ENCODE peak calls at places on chromosomes 13 and 19, in eight cellular contexts. One of them, this sample, is unnamed.
A peak's percentile ranks its signal among the peaks of the same experiment; 100 is the strongest.

GRCh38 chr19:49387936-49388372 is at the start of gene KASH5:
- DNase-seq in cardiac muscle cell: no peak
- DNase-seq in breast epithelium: peak; percentile 75
- DNase-seq in body of pancreas: peak; percentile 90
- DNase-seq in uterus: peak; percentile 43
- DNase-seq in mammary epithelial cell: no peak
- DNase-seq in tibial nerve: peak; percentile 61
- DNase-seq in GM23248: no peak
- DNase-seq in this sample: peak; percentile 68

GRCh38 chr13:114122591-114123211 is 9.7 kb downstream of the RASA3 start:
- DNase-seq in cardiac muscle cell: no peak
- DNase-seq in breast epithelium: no peak
- DNase-seq in body of pancreas: no peak
- DNase-seq in uterus: no peak
- DNase-seq in mammary epithelial cell: no peak
- DNase-seq in tibial nerve: no peak
- DNase-seq in GM23248: no peak
- DNase-seq in this sample: no peak

GRCh38 chr13:107834268-107834667 is 381.1 kb downstream of the LIG4 start:
- DNase-seq in cardiac muscle cell: no peak
- DNase-seq in breast epithelium: no peak
- DNase-seq in body of pancreas: no peak
- DNase-seq in uterus: no peak
- DNase-seq in mammary epithelial cell: peak; percentile 26
- DNase-seq in tibial nerve: no peak
- DNase-seq in GM23248: peak; percentile 72
- DNase-seq in this sample: no peak

GRCh38 chr13:73300718-73301425 is 242.1 kb downstream of the KLF5 start:
- DNase-seq in cardiac muscle cell: no peak
- DNase-seq in breast epithelium: no peak
- DNase-seq in body of pancreas: no peak
- DNase-seq in uterus: no peak
- DNase-seq in mammary epithelial cell: no peak
- DNase-seq in tibial nerve: no peak
- DNase-seq in GM23248: no peak
- DNase-seq in this sample: no peak

GRCh38 chr13:86870388-86870966 is 800.7 kb upstream of the SLITRK5 start:
- DNase-seq in cardiac muscle cell: peak; percentile 22
- DNase-seq in breast epithelium: no peak
- DNase-seq in body of pancreas: no peak
- DNase-seq in uterus: no peak
- DNase-seq in mammary epithelial cell: no peak
- DNase-seq in tibial nerve: no peak
- DNase-seq in GM23248: peak; percentile 64
- DNase-seq in this sample: no peak

GRCh38 chr13:113802090-113802531 is 43.1 kb downstream of the TMEM255B start:
- DNase-seq in cardiac muscle cell: peak; percentile 58
- DNase-seq in breast epithelium: no peak
- DNase-seq in body of pancreas: no peak
- DNase-seq in uterus: peak; percentile 53
- DNase-seq in mammary epithelial cell: peak; percentile 52
- DNase-seq in tibial nerve: no peak
- DNase-seq in GM23248: peak; percentile 85
- DNase-seq in this sample: peak; percentile 98

GRCh38 chr19:17037966-17038500 is 11.4 kb upstream of the CPAMD8 start:
- DNase-seq in cardiac muscle cell: no peak
- DNase-seq in breast epithelium: no peak
- DNase-seq in body of pancreas: no peak
- DNase-seq in uterus: no peak
- DNase-seq in mammary epithelial cell: no peak
- DNase-seq in tibial nerve: no peak
- DNase-seq in GM23248: peak; percentile 20
- DNase-seq in this sample: peak; percentile 75

GRCh38 chr13:113455384-113455783 is 2.1 kb upstream of the ADPRHL1 start:
- DNase-seq in cardiac muscle cell: no peak
- DNase-seq in breast epithelium: no peak
- DNase-seq in body of pancreas: no peak
- DNase-seq in uterus: no peak
- DNase-seq in mammary epithelial cell: no peak
- DNase-seq in tibial nerve: no peak
- DNase-seq in GM23248: no peak
- DNase-seq in this sample: no peak

GRCh38 chr19:1929051-1929742 is 11.8 kb upstream of the CSNK1G2 start:
- DNase-seq in cardiac muscle cell: peak; percentile 88
- DNase-seq in breast epithelium: peak; percentile 66
- DNase-seq in body of pancreas: peak; percentile 80
- DNase-seq in uterus: peak; percentile 67
- DNase-seq in mammary epithelial cell: peak; percentile 58
- DNase-seq in tibial nerve: peak; percentile 68
- DNase-seq in GM23248: peak; percentile 89
- DNase-seq in this sample: peak; percentile 98

GRCh38 chr13:37923236-37923635 is 53.7 kb upstream of the TRPC4 start:
- DNase-seq in cardiac muscle cell: no peak
- DNase-seq in breast epithelium: no peak
- DNase-seq in body of pancreas: no peak
- DNase-seq in uterus: no peak
- DNase-seq in mammary epithelial cell: no peak
- DNase-seq in tibial nerve: no peak
- DNase-seq in GM23248: no peak
- DNase-seq in this sample: no peak

GRCh38 chr13:76890036-76890435 is 3.8 kb upstream of the KCTD12 start:
- DNase-seq in cardiac muscle cell: no peak
- DNase-seq in breast epithelium: no peak
- DNase-seq in body of pancreas: no peak
- DNase-seq in uterus: no peak
- DNase-seq in mammary epithelial cell: peak; percentile 95
- DNase-seq in tibial nerve: no peak
- DNase-seq in GM23248: peak; percentile 30
- DNase-seq in this sample: no peak

GRCh38 chr19:31666126-31666525 is 316.9 kb upstream of the TSHZ3 start:
- DNase-seq in cardiac muscle cell: no peak
- DNase-seq in breast epithelium: no peak
- DNase-seq in body of pancreas: no peak
- DNase-seq in uterus: no peak
- DNase-seq in mammary epithelial cell: peak; percentile 48
- DNase-seq in tibial nerve: no peak
- DNase-seq in GM23248: no peak
- DNase-seq in this sample: no peak

GRCh38 chr13:30873519-30873918 is 32.6 kb upstream of the MEDAG start:
- DNase-seq in cardiac muscle cell: no peak
- DNase-seq in breast epithelium: no peak
- DNase-seq in body of pancreas: no peak
- DNase-seq in uterus: no peak
- DNase-seq in mammary epithelial cell: no peak
- DNase-seq in tibial nerve: no peak
- DNase-seq in GM23248: no peak
- DNase-seq in this sample: no peak

GRCh38 chr13:60514891-60515290 is 117.9 kb downstream of the TDRD3 start:
- DNase-seq in cardiac muscle cell: no peak
- DNase-seq in breast epithelium: no peak
- DNase-seq in body of pancreas: no peak
- DNase-seq in uterus: no peak
- DNase-seq in mammary epithelial cell: no peak
- DNase-seq in tibial nerve: no peak
- DNase-seq in GM23248: no peak
- DNase-seq in this sample: no peak

GRCh38 chr19:6760606-6761005 is 6.6 kb downstream of the SH2D3A start:
- DNase-seq in cardiac muscle cell: no peak
- DNase-seq in breast epithelium: no peak
- DNase-seq in body of pancreas: no peak
- DNase-seq in uterus: no peak
- DNase-seq in mammary epithelial cell: no peak
- DNase-seq in tibial nerve: no peak
- DNase-seq in GM23248: no peak
- DNase-seq in this sample: peak; percentile 19

GRCh38 chr19:43675269-43675879 is 5.4 kb upstream of the PLAUR start:
- DNase-seq in cardiac muscle cell: no peak
- DNase-seq in breast epithelium: peak; percentile 74
- DNase-seq in body of pancreas: peak; percentile 43
- DNase-seq in uterus: no peak
- DNase-seq in mammary epithelial cell: peak; percentile 100
- DNase-seq in tibial nerve: no peak
- DNase-seq in GM23248: peak; percentile 70
- DNase-seq in this sample: no peak

GRCh38 chr19:29260477-29261317 is 47.7 kb upstream of the UQCRFS1 start:
- DNase-seq in cardiac muscle cell: peak; percentile 60
- DNase-seq in breast epithelium: no peak
- DNase-seq in body of pancreas: no peak
- DNase-seq in uterus: no peak
- DNase-seq in mammary epithelial cell: no peak
- DNase-seq in tibial nerve: no peak
- DNase-seq in GM23248: peak; percentile 28
- DNase-seq in this sample: peak; percentile 31

GRCh38 chr19:58545286-58546068 is 1.6 kb downstream of the TRIM28 start:
- DNase-seq in cardiac muscle cell: no peak
- DNase-seq in breast epithelium: no peak
- DNase-seq in body of pancreas: no peak
- DNase-seq in uterus: no peak
- DNase-seq in mammary epithelial cell: no peak
- DNase-seq in tibial nerve: no peak
- DNase-seq in GM23248: peak; percentile 47
- DNase-seq in this sample: peak; percentile 87

GRCh38 chr13:22549126-22549525 is 631.7 kb upstream of the SGCG start:
- DNase-seq in cardiac muscle cell: no peak
- DNase-seq in breast epithelium: no peak
- DNase-seq in body of pancreas: no peak
- DNase-seq in uterus: no peak
- DNase-seq in mammary epithelial cell: no peak
- DNase-seq in tibial nerve: no peak
- DNase-seq in GM23248: no peak
- DNase-seq in this sample: no peak

GRCh38 chr19:29836409-29836825 is 24.6 kb downstream of the CCNE1 start:
- DNase-seq in cardiac muscle cell: no peak
- DNase-seq in breast epithelium: no peak
- DNase-seq in body of pancreas: no peak
- DNase-seq in uterus: no peak
- DNase-seq in mammary epithelial cell: no peak
- DNase-seq in tibial nerve: no peak
- DNase-seq in GM23248: no peak
- DNase-seq in this sample: no peak

GRCh38 chr13:39599842-39600241 is 3.2 kb downstream of the LHFPL6 start:
- DNase-seq in cardiac muscle cell: no peak
- DNase-seq in breast epithelium: no peak
- DNase-seq in body of pancreas: no peak
- DNase-seq in uterus: no peak
- DNase-seq in mammary epithelial cell: no peak
- DNase-seq in tibial nerve: no peak
- DNase-seq in GM23248: peak; percentile 27
- DNase-seq in this sample: no peak
- H3K27ac ChIP-seq in cardiac muscle cell: no peak overlapping the region
- H3K27ac ChIP-seq in breast epithelium: peak overlapping the region; percentile 33
- H3K27ac ChIP-seq in body of pancreas: no peak overlapping the region
- H3K27ac ChIP-seq in uterus: peak overlapping the region; percentile 51
- H3K27ac ChIP-seq in mammary epithelial cell: no peak overlapping the region
- H3K27ac ChIP-seq in tibial nerve: peak overlapping the region; percentile 93
- H3K27ac ChIP-seq in GM23248: no peak overlapping the region
- H3K27ac ChIP-seq in this sample: peak overlapping the region; percentile 4

GRCh38 chr13:109870281-109871017 is 84.1 kb upstream of the IRS2 start:
- DNase-seq in cardiac muscle cell: no peak
- DNase-seq in breast epithelium: no peak
- DNase-seq in body of pancreas: no peak
- DNase-seq in uterus: no peak
- DNase-seq in mammary epithelial cell: no peak
- DNase-seq in tibial nerve: no peak
- DNase-seq in GM23248: no peak
- DNase-seq in this sample: no peak
- H3K4me1 ChIP-seq in cardiac muscle cell: peaks cover 13% of the 10 kb centered on the region
- H3K4me1 ChIP-seq in breast epithelium: no peaks in the 10 kb centered on the region
- H3K4me1 ChIP-seq in body of pancreas: peaks cover 54% of the 10 kb centered on the region
- H3K4me1 ChIP-seq in uterus: no peaks in the 10 kb centered on the region
- H3K4me1 ChIP-seq in mammary epithelial cell: peaks cover 3% of the 10 kb centered on the region
- H3K4me1 ChIP-seq in tibial nerve: no peaks in the 10 kb centered on the region
- H3K4me1 ChIP-seq in GM23248: peaks cover 15% of the 10 kb centered on the region
- H3K4me1 ChIP-seq in this sample: peaks cover 4% of the 10 kb centered on the region

GRCh38 chr19:10587022-10587838 is at the start of gene AP1M2:
- DNase-seq in cardiac muscle cell: no peak
- DNase-seq in breast epithelium: no peak
- DNase-seq in body of pancreas: peak; percentile 59
- DNase-seq in uterus: no peak
- DNase-seq in mammary epithelial cell: peak; percentile 61
- DNase-seq in tibial nerve: no peak
- DNase-seq in GM23248: no peak
- DNase-seq in this sample: no peak

GRCh38 chr19:10587839-10588150 is 683 bp upstream of the AP1M2 start:
- DNase-seq in cardiac muscle cell: no peak
- DNase-seq in breast epithelium: no peak
- DNase-seq in body of pancreas: no peak
- DNase-seq in uterus: no peak
- DNase-seq in mammary epithelial cell: no peak
- DNase-seq in tibial nerve: no peak
- DNase-seq in GM23248: no peak
- DNase-seq in this sample: no peak

GRCh38 chr19:10593820-10594637 is 6.9 kb upstream of the AP1M2 start:
- DNase-seq in cardiac muscle cell: no peak
- DNase-seq in breast epithelium: peak; percentile 78
- DNase-seq in body of pancreas: peak; percentile 28
- DNase-seq in uterus: no peak
- DNase-seq in mammary epithelial cell: no peak
- DNase-seq in tibial nerve: peak; percentile 75
- DNase-seq in GM23248: no peak
- DNase-seq in this sample: no peak

DNA sequence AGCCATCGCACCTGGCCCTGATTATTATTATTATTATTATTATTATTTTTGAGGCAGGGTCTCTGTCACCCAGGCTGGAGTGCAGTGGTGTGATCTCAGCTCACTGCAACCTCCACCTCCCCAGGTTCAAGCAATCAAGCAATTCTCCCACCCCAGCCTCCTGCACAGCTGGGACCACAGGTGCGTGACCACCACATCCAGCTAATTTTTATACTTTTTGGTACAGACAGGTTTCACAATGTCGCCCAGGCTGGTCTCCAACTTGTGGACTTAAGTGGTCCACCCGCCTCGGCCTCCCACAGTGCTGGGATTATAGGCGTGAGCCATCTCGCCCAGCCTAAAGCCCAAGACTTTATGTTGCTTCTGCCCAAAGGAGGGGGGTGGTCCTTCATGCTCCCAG is 6.0 kb upstream of the AP1M2 start:
- DNase-seq in cardiac muscle cell: no peak
- DNase-seq in breast epithelium: no peak
- DNase-seq in body of pancreas: no peak
- DNase-seq in uterus: no peak
- DNase-seq in mammary epithelial cell: no peak
- DNase-seq in tibial nerve: no peak
- DNase-seq in GM23248: no peak
- DNase-seq in this sample: no peak
- H3K27ac ChIP-seq in cardiac muscle cell: no peak overlapping the region
- H3K27ac ChIP-seq in breast epithelium: peak overlapping the region; percentile 76
- H3K27ac ChIP-seq in body of pancreas: peak overlapping the region; percentile 59
- H3K27ac ChIP-seq in uterus: no peak overlapping the region
- H3K27ac ChIP-seq in mammary epithelial cell: no peak overlapping the region
- H3K27ac ChIP-seq in tibial nerve: peak overlapping the region; percentile 90
- H3K27ac ChIP-seq in GM23248: no peak overlapping the region
- H3K27ac ChIP-seq in this sample: no peak overlapping the region

DNA sequence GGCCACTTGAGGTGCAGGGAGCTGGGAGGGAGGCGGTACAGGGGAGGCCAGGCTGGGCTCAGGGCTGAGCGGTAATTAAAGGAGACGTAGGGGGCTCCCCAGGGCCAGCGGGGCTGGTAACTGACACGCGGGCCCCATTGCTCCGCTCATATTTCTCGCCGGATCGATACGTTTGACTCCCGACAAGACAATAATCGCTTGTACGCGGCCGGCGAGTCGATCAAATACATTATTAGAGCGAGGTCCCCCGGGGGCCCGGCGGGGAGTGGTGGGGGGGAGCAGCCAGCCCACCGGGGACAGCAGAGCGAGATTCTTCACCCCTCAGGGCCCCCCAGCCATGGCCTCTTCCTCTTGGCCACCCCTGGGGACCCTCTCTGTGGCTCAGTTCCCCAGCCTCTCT is 2.4 kb upstream of the POU2F2 start:
- DNase-seq in cardiac muscle cell: no peak
- DNase-seq in breast epithelium: no peak
- DNase-seq in body of pancreas: no peak
- DNase-seq in uterus: no peak
- DNase-seq in mammary epithelial cell: no peak
- DNase-seq in tibial nerve: no peak
- DNase-seq in GM23248: no peak
- DNase-seq in this sample: peak; percentile 17
- H3K4me1 ChIP-seq in cardiac muscle cell: no peaks in the 10 kb centered on the region
- H3K4me1 ChIP-seq in breast epithelium: no peaks in the 10 kb centered on the region
- H3K4me1 ChIP-seq in body of pancreas: peaks cover 13% of the 10 kb centered on the region
- H3K4me1 ChIP-seq in uterus: no peaks in the 10 kb centered on the region
- H3K4me1 ChIP-seq in mammary epithelial cell: peaks cover 25% of the 10 kb centered on the region
- H3K4me1 ChIP-seq in tibial nerve: peaks cover 5% of the 10 kb centered on the region
- H3K4me1 ChIP-seq in GM23248: peaks cover 17% of the 10 kb centered on the region
- H3K4me1 ChIP-seq in this sample: peaks cover 11% of the 10 kb centered on the region

This sample was measured in osteoblast.